ENCODE peak calls at places on chromosomes 7 and 10, in six cellular contexts. D is hippocampal formation, O is iris pigment epithelial cell, T is NCI-H510A treated with DMSO at 0.1 percent for 48 hours, K is AG08396, S is MCF 10A. E is an unnamed sample.

GRCh38 chr10:89392974-89393373 is 551 bp downstream of the IFIT1 start:
- DNase-seq in S (peak), K (peak), T (peak), O (peak), D (peak), E (no peak)

GRCh38 chr10:122588381-122588780 is 27.8 kb downstream of the DMBT1 start:
- DNase-seq in S (no peak), T (no peak), D (no peak), O (no peak), K (no peak), E (no peak)

GRCh38 chr7:81478664-81479063 is 291.2 kb downstream of the HGF start:
- DNase-seq in D (no peak), K (no peak), O (peak), T (peak), S (no peak), E (no peak)

GRCh38 chr10:112203328-112204076 is 19.9 kb upstream of the GPAM start:
- DNase-seq in T (no peak), O (no peak), K (no peak), D (no peak), S (no peak), E (no peak)

GRCh38 chr10:129545257-129545656 is 78.2 kb downstream of the MGMT start:
- DNase-seq in K (no peak), D (no peak), T (no peak), O (peak), S (peak), E (no peak)

GRCh38 chr10:36606234-36606839 is 519.1 kb upstream of the ANKRD30A start:
- DNase-seq in S (no peak), O (peak), K (no peak), T (no peak), D (no peak), E (no peak)

GRCh38 chr7:32250494-32251260 is 180.5 kb upstream of the PDE1C start:
- DNase-seq in S (no peak), K (no peak), D (no peak), O (no peak), T (no peak), E (no peak)

GRCh38 chr7:70764004-70764691 is 367.8 kb upstream of the GALNT17 start:
- DNase-seq in K (no peak), S (no peak), O (no peak), T (no peak), D (peak), E (no peak)

GRCh38 chr10:22475857-22476600 is 130.7 kb downstream of the SPAG6 start:
- DNase-seq in K (no peak), D (peak), S (no peak), T (no peak), O (peak), E (peak)

GRCh38 chr7:137685439-137686164 is 161.2 kb downstream of the DGKI start:
- DNase-seq in O (no peak), S (no peak), T (no peak), D (no peak), K (no peak), E (no peak)

GRCh38 chr7:84985073-84985784 is 201.6 kb downstream of the SEMA3D start:
- DNase-seq in D (no peak), K (no peak), S (no peak), O (peak), T (no peak), E (no peak)